ENCODE peak calls at places on chromosomes 3 and 15, in five cellular contexts. One of them, this sample, is unnamed.

GRCh38 chr3:123869165-123869564 is 15.0 kb downstream of the MYLK start:
- DNase-seq in stimulated activated CD8-positive, alpha-beta memory T cell treated with anti-CD3 and anti-CD28 coated beads, Interleukin-15, amount 100 ng/mL, for 4 hours: no peak
- DNase-seq in AG20443: no peak
- DNase-seq in RWPE1: no peak
- DNase-seq in effector CD4-positive, alpha-beta T cell: no peak
- DNase-seq in this sample: no peak

GRCh38 chr15:28931828-28932227 is 46.1 kb downstream of the APBA2 start:
- DNase-seq in effector CD4-positive, alpha-beta T cell: no peak
- DNase-seq in RWPE1: no peak
- DNase-seq in AG20443: no peak
- DNase-seq in stimulated activated CD8-positive, alpha-beta memory T cell treated with anti-CD3 and anti-CD28 coated beads, Interleukin-15, amount 100 ng/mL, for 4 hours: no peak
- DNase-seq in this sample: no peak

GRCh38 chr3:136651585-136651984 is 100.6 kb downstream of the STAG1 start:
- DNase-seq in stimulated activated CD8-positive, alpha-beta memory T cell treated with anti-CD3 and anti-CD28 coated beads, Interleukin-15, amount 100 ng/mL, for 4 hours: no peak
- DNase-seq in RWPE1: no peak
- DNase-seq in effector CD4-positive, alpha-beta T cell: no peak
- DNase-seq in AG20443: no peak
- DNase-seq in this sample: no peak

GRCh38 chr15:43440721-43441281 is 52.2 kb downstream of the TP53BP1 start:
- DNase-seq in stimulated activated CD8-positive, alpha-beta memory T cell treated with anti-CD3 and anti-CD28 coated beads, Interleukin-15, amount 100 ng/mL, for 4 hours: no peak
- DNase-seq in AG20443: peak
- DNase-seq in RWPE1: peak
- DNase-seq in effector CD4-positive, alpha-beta T cell: no peak
- DNase-seq in this sample: no peak

GRCh38 chr3:124632566-124633140 is 97.6 kb upstream of the UMPS start:
- DNase-seq in RWPE1: no peak
- DNase-seq in stimulated activated CD8-positive, alpha-beta memory T cell treated with anti-CD3 and anti-CD28 coated beads, Interleukin-15, amount 100 ng/mL, for 4 hours: no peak
- DNase-seq in effector CD4-positive, alpha-beta T cell: no peak
- DNase-seq in AG20443: no peak
- DNase-seq in this sample: no peak

GRCh38 chr15:28051920-28052633 is 47.0 kb downstream of the OCA2 start:
- DNase-seq in stimulated activated CD8-positive, alpha-beta memory T cell treated with anti-CD3 and anti-CD28 coated beads, Interleukin-15, amount 100 ng/mL, for 4 hours: no peak
- DNase-seq in effector CD4-positive, alpha-beta T cell: no peak
- DNase-seq in RWPE1: no peak
- DNase-seq in AG20443: no peak
- DNase-seq in this sample: no peak

GRCh38 chr3:50850639-50851511 is 176.1 kb downstream of the DOCK3 start:
- DNase-seq in effector CD4-positive, alpha-beta T cell: no peak
- DNase-seq in RWPE1: no peak
- DNase-seq in stimulated activated CD8-positive, alpha-beta memory T cell treated with anti-CD3 and anti-CD28 coated beads, Interleukin-15, amount 100 ng/mL, for 4 hours: no peak
- DNase-seq in AG20443: no peak
- DNase-seq in this sample: no peak

GRCh38 chr15:81752149-81752942 is 293.5 kb downstream of the MEX3B start:
- DNase-seq in AG20443: peak
- DNase-seq in effector CD4-positive, alpha-beta T cell: no peak
- DNase-seq in RWPE1: peak
- DNase-seq in stimulated activated CD8-positive, alpha-beta memory T cell treated with anti-CD3 and anti-CD28 coated beads, Interleukin-15, amount 100 ng/mL, for 4 hours: no peak
- DNase-seq in this sample: no peak

GRCh38 chr3:169952045-169952444 is 14.6 kb upstream of the SEC62 start:
- DNase-seq in RWPE1: no peak
- DNase-seq in stimulated activated CD8-positive, alpha-beta memory T cell treated with anti-CD3 and anti-CD28 coated beads, Interleukin-15, amount 100 ng/mL, for 4 hours: no peak
- DNase-seq in effector CD4-positive, alpha-beta T cell: no peak
- DNase-seq in AG20443: no peak
- DNase-seq in this sample: no peak

GRCh38 chr15:47523669-47524068 is 193.6 kb upstream of the SEMA6D start:
- DNase-seq in stimulated activated CD8-positive, alpha-beta memory T cell treated with anti-CD3 and anti-CD28 coated beads, Interleukin-15, amount 100 ng/mL, for 4 hours: no peak
- DNase-seq in AG20443: peak
- DNase-seq in RWPE1: no peak
- DNase-seq in effector CD4-positive, alpha-beta T cell: no peak
- DNase-seq in this sample: no peak

GRCh38 chr3:144127700-144128099 is 156.1 kb downstream of the DIPK2A start:
- DNase-seq in effector CD4-positive, alpha-beta T cell: no peak
- DNase-seq in AG20443: no peak
- DNase-seq in stimulated activated CD8-positive, alpha-beta memory T cell treated with anti-CD3 and anti-CD28 coated beads, Interleukin-15, amount 100 ng/mL, for 4 hours: no peak
- DNase-seq in RWPE1: peak
- DNase-seq in this sample: no peak

GRCh38 chr15:77144492-77145070 is 73.7 kb upstream of the TSPAN3 start:
- DNase-seq in stimulated activated CD8-positive, alpha-beta memory T cell treated with anti-CD3 and anti-CD28 coated beads, Interleukin-15, amount 100 ng/mL, for 4 hours: no peak
- DNase-seq in effector CD4-positive, alpha-beta T cell: no peak
- DNase-seq in RWPE1: no peak
- DNase-seq in AG20443: peak
- DNase-seq in this sample: no peak

GRCh38 chr3:146308682-146309081 is 57.8 kb upstream of the PLSCR4 start:
- DNase-seq in effector CD4-positive, alpha-beta T cell: no peak
- DNase-seq in RWPE1: no peak
- DNase-seq in AG20443: peak
- DNase-seq in stimulated activated CD8-positive, alpha-beta memory T cell treated with anti-CD3 and anti-CD28 coated beads, Interleukin-15, amount 100 ng/mL, for 4 hours: no peak
- DNase-seq in this sample: no peak

GRCh38 chr3:48429416-48430358 is at the start of gene PLXNB1:
- DNase-seq in RWPE1: peak
- DNase-seq in effector CD4-positive, alpha-beta T cell: peak
- DNase-seq in AG20443: peak
- DNase-seq in stimulated activated CD8-positive, alpha-beta memory T cell treated with anti-CD3 and anti-CD28 coated beads, Interleukin-15, amount 100 ng/mL, for 4 hours: peak
- DNase-seq in this sample: no peak

GRCh38 chr15:85100186-85100937 is 118.7 kb downstream of the PDE8A start:
- DNase-seq in RWPE1: no peak
- DNase-seq in stimulated activated CD8-positive, alpha-beta memory T cell treated with anti-CD3 and anti-CD28 coated beads, Interleukin-15, amount 100 ng/mL, for 4 hours: no peak
- DNase-seq in effector CD4-positive, alpha-beta T cell: no peak
- DNase-seq in AG20443: no peak
- DNase-seq in this sample: no peak

GRCh38 chr3:106963446-106963845 is 413.8 kb upstream of the CCDC54 start:
- DNase-seq in stimulated activated CD8-positive, alpha-beta memory T cell treated with anti-CD3 and anti-CD28 coated beads, Interleukin-15, amount 100 ng/mL, for 4 hours: no peak
- DNase-seq in AG20443: peak
- DNase-seq in effector CD4-positive, alpha-beta T cell: no peak
- DNase-seq in RWPE1: no peak
- DNase-seq in this sample: no peak

GRCh38 chr3:107846282-107846852 is 244.5 kb downstream of the CD47 start:
- DNase-seq in stimulated activated CD8-positive, alpha-beta memory T cell treated with anti-CD3 and anti-CD28 coated beads, Interleukin-15, amount 100 ng/mL, for 4 hours: no peak
- DNase-seq in AG20443: peak
- DNase-seq in effector CD4-positive, alpha-beta T cell: no peak
- DNase-seq in RWPE1: peak
- DNase-seq in this sample: no peak

GRCh38 chr15:37900286-37901221 is 33.9 kb upstream of the TMCO5A start:
- DNase-seq in AG20443: peak
- DNase-seq in effector CD4-positive, alpha-beta T cell: no peak
- DNase-seq in RWPE1: peak
- DNase-seq in stimulated activated CD8-positive, alpha-beta memory T cell treated with anti-CD3 and anti-CD28 coated beads, Interleukin-15, amount 100 ng/mL, for 4 hours: no peak
- DNase-seq in this sample: no peak

GRCh38 chr3:47495111-47495510 is 18.4 kb downstream of the ELP6 start:
- DNase-seq in RWPE1: no peak
- DNase-seq in AG20443: no peak
- DNase-seq in stimulated activated CD8-positive, alpha-beta memory T cell treated with anti-CD3 and anti-CD28 coated beads, Interleukin-15, amount 100 ng/mL, for 4 hours: no peak
- DNase-seq in effector CD4-positive, alpha-beta T cell: no peak
- DNase-seq in this sample: no peak

GRCh38 chr15:70892912-70893560 is 410 bp downstream of the LRRC49 start:
- DNase-seq in AG20443: peak
- DNase-seq in effector CD4-positive, alpha-beta T cell: no peak
- DNase-seq in RWPE1: peak
- DNase-seq in stimulated activated CD8-positive, alpha-beta memory T cell treated with anti-CD3 and anti-CD28 coated beads, Interleukin-15, amount 100 ng/mL, for 4 hours: no peak
- DNase-seq in this sample: no peak

GRCh38 chr3:159620873-159621272 is 367.8 kb upstream of the IL12A start:
- DNase-seq in stimulated activated CD8-positive, alpha-beta memory T cell treated with anti-CD3 and anti-CD28 coated beads, Interleukin-15, amount 100 ng/mL, for 4 hours: no peak
- DNase-seq in effector CD4-positive, alpha-beta T cell: no peak
- DNase-seq in AG20443: peak
- DNase-seq in RWPE1: peak
- DNase-seq in this sample: no peak